ENCODE peak calls at places on chromosomes 5 and 9, in five cellular contexts. U is fibroblast of the conjunctiva, I is ecto neural progenitor cell, Z is progenitor cell of endocrine pancreas, F is endodermal cell. T is an unnamed sample.

GRCh38 chr9:13728917-13729811 is 449.7 kb upstream of the MPDZ start:
- DNase-seq in U (no peak), I (no peak), Z (no peak), F (no peak), T (no peak)

GRCh38 chr5:40355181-40355580 is 324.5 kb upstream of the PTGER4 start:
- DNase-seq in U (no peak), I (no peak), Z (no peak), F (no peak), T (no peak)

GRCh38 chr5:151492729-151493128 is 45.3 kb downstream of the SLC36A1 start:
- DNase-seq in U (peak; percentile 4), I (no peak), Z (no peak), F (no peak), T (peak; percentile 13)

GRCh38 chr5:59744531-59744992 is 149.0 kb downstream of the PDE4D start:
- DNase-seq in U (peak; percentile 13), I (no peak), Z (no peak), F (no peak), T (no peak)

GRCh38 chr9:14351206-14351605 is 37.3 kb upstream of the NFIB start:
- DNase-seq in U (no peak), I (no peak), Z (no peak), F (no peak), T (no peak)

GRCh38 chr5:124979174-124979573 is 232.7 kb upstream of the ZNF608 start:
- DNase-seq in U (no peak), I (no peak), Z (no peak), F (peak; percentile 72), T (no peak)

GRCh38 chr5:157855404-157855994 is 3.4 kb downstream of the CLINT1 start:
- DNase-seq in U (peak; percentile 52), I (peak; percentile 64), Z (no peak), F (peak; percentile 90), T (no peak)

GRCh38 chr5:160508780-160509361 is 87.2 kb downstream of the PTTG1 start:
- DNase-seq in U (peak; percentile 69), I (peak; percentile 65), Z (peak; percentile 46), F (peak; percentile 85), T (peak; percentile 46)

GRCh38 chr5:163402007-163402406 is 35.4 kb upstream of the CCNG1 start:
- DNase-seq in U (no peak), I (no peak), Z (no peak), F (no peak), T (no peak)

GRCh38 chr5:34690301-34690700 is 34.2 kb downstream of the RAI14 start:
- DNase-seq in U (no peak), I (no peak), Z (no peak), F (peak; percentile 31), T (no peak)

GRCh38 chr5:148457183-148457620 is 73.4 kb downstream of the FBXO38 start:
- DNase-seq in U (no peak), I (no peak), Z (no peak), F (no peak), T (no peak)

GRCh38 chr9:108272350-108272899 is 583.4 kb downstream of the ACTL7B start:
- DNase-seq in U (peak; percentile 72), I (peak; percentile 50), Z (no peak), F (peak; percentile 85), T (no peak)

GRCh38 chr5:149392718-149393117 is 13.6 kb upstream of the IL17B start:
- DNase-seq in U (no peak), I (no peak), Z (no peak), F (no peak), T (no peak)

GRCh38 chr9:77435688-77436087 is 212.4 kb downstream of the GNA14 start:
- DNase-seq in U (no peak), I (no peak), Z (no peak), F (no peak), T (no peak)

GRCh38 chr9:107486674-107487520 is 2.7 kb downstream of the KLF4 start:
- DNase-seq in U (no peak), I (no peak), Z (no peak), F (peak; percentile 69), T (no peak)

T was measured in retinal pigment epithelial cell.